ENCODE peak calls at places on chromosomes 2 and 18, in ten cellular contexts. F is transverse colon, W is spleen, A is HepG2, J is Panc1, B is stomach, X is HCT116, S is breast epithelium, Z is endothelial cell of umbilical vein, V is sigmoid colon. I is an unnamed sample.

GRCh38 chr2:97969466-97970067 is 26.2 kb downstream of the TMEM131 start:
- DNase-seq in J (no peak), F (no peak), B (no peak), W (no peak), V (no peak), S (no peak), X (no peak), Z (no peak), A (peak), I (no peak)

GRCh38 chr2:231926180-231926741 is at the start of gene NPPC:
- DNase-seq in S (no peak), F (no peak), W (peak), V (peak), Z (peak), B (peak), A (peak), J (no peak), X (no peak), I (peak)

GRCh38 chr2:25757906-25758305 is 84.5 kb upstream of the DTNB start:
- DNase-seq in W (no peak), B (no peak), V (no peak), X (no peak), J (no peak), F (no peak), A (no peak), S (no peak), Z (no peak), I (no peak)

GRCh38 chr2:72757177-72757775 is 68.6 kb downstream of the EXOC6B start:
- DNase-seq in X (no peak), V (no peak), A (peak), Z (peak), F (no peak), B (peak), S (no peak), J (no peak), W (no peak), I (no peak)

GRCh38 chr2:238569415-238570195 is 142.9 kb downstream of the ASB1 start:
- DNase-seq in X (no peak), S (peak), B (no peak), Z (no peak), F (no peak), A (no peak), W (peak), V (no peak), J (no peak), I (peak)

GRCh38 chr2:230847883-230848388 is 16.8 kb upstream of the ITM2C start:
- DNase-seq in V (peak), J (no peak), F (peak), Z (peak), B (peak), W (peak), X (peak), A (peak), S (no peak), I (peak)

GRCh38 chr2:26059542-26059941 is 25.7 kb downstream of the RAB10 start:
- DNase-seq in S (no peak), Z (no peak), A (no peak), F (no peak), V (no peak), B (no peak), W (no peak), J (no peak), X (no peak), I (no peak)

GRCh38 chr2:83081835-83082522 is 1377.1 kb downstream of the SUCLG1 start:
- DNase-seq in Z (peak), J (no peak), B (no peak), X (no peak), A (peak), V (no peak), W (no peak), F (no peak), S (no peak), I (no peak)

GRCh38 chr2:237876951-237877491 is 17.6 kb downstream of the RAMP1 start:
- DNase-seq in Z (no peak), W (no peak), V (peak), B (no peak), X (no peak), A (no peak), J (no peak), F (no peak), S (no peak), I (peak)

GRCh38 chr2:39128919-39129391 is 8.1 kb upstream of the SOS1 start:
- DNase-seq in S (no peak), Z (no peak), W (no peak), A (peak), B (no peak), F (peak), X (no peak), V (no peak), J (no peak), I (no peak)

GRCh38 chr2:102111823-102112222 is 30.7 kb upstream of the IL1R1 start:
- DNase-seq in Z (no peak), V (no peak), X (no peak), S (no peak), W (no peak), F (no peak), B (no peak), A (peak), J (no peak), I (no peak)

GRCh38 chr2:181305151-181306123 is 151.7 kb upstream of the ITGA4 start:
- DNase-seq in B (no peak), J (no peak), F (peak), S (no peak), W (peak), A (peak), V (no peak), Z (no peak), X (no peak), I (no peak)

GRCh38 chr18:6202861-6203260 is 211.8 kb downstream of the L3MBTL4 start:
- DNase-seq in S (no peak), V (no peak), F (no peak), J (no peak), W (no peak), Z (no peak), X (no peak), B (no peak), A (no peak), I (no peak)

GRCh38 chr18:45993441-45993840 is 26.3 kb upstream of the EPG5 start:
- DNase-seq in V (no peak), J (peak), F (no peak), Z (peak), S (no peak), W (no peak), X (no peak), B (no peak), A (no peak), I (no peak)

GRCh38 chr2:79855264-79856006 is 342.6 kb downstream of the CTNNA2 start:
- DNase-seq in J (no peak), S (no peak), Z (no peak), V (no peak), W (no peak), A (no peak), B (peak), X (no peak), F (peak), I (no peak)

GRCh38 chr2:168622559-168622958 is 166.5 kb downstream of the CERS6 start:
- DNase-seq in Z (no peak), S (no peak), J (no peak), F (no peak), B (no peak), V (no peak), W (no peak), A (peak), X (no peak), I (no peak)

GRCh38 chr18:61998957-61999356 is 106.2 kb upstream of the RNF152 start:
- DNase-seq in J (no peak), X (no peak), Z (peak), F (no peak), S (no peak), A (no peak), B (no peak), W (no peak), V (no peak), I (no peak)

GRCh38 chr2:15895615-15896500 is 44.5 kb upstream of the MYCN start:
- DNase-seq in S (no peak), X (no peak), B (no peak), A (no peak), Z (no peak), J (no peak), F (no peak), W (no peak), V (no peak), I (no peak)

GRCh38 chr2:12502759-12503158 is 214.0 kb upstream of the TRIB2 start:
- DNase-seq in X (no peak), B (no peak), W (no peak), J (no peak), A (no peak), F (no peak), S (no peak), Z (no peak), V (no peak), I (no peak)

GRCh38 chr2:240362826-240363717 is 72.4 kb upstream of the GPC1 start:
- DNase-seq in S (no peak), Z (no peak), A (no peak), J (no peak), B (no peak), X (no peak), F (no peak), W (peak), V (no peak), I (no peak)

GRCh38 chr2:39416172-39416571 is 20.9 kb downstream of the MAP4K3 start:
- DNase-seq in X (no peak), A (no peak), Z (no peak), W (no peak), J (no peak), F (no peak), S (no peak), V (no peak), B (no peak), I (no peak)

GRCh38 chr18:36451454-36452251 is 154.1 kb downstream of the FHOD3 start:
- DNase-seq in B (no peak), V (no peak), W (no peak), A (no peak), S (no peak), Z (no peak), X (no peak), J (no peak), F (no peak), I (no peak)

GRCh38 chr2:98027535-98027934 is 31.8 kb upstream of the TMEM131 start:
- DNase-seq in F (no peak), J (no peak), S (no peak), X (no peak), W (no peak), A (no peak), V (no peak), Z (no peak), B (no peak), I (no peak)

GRCh38 chr2:46308081-46308480 is 10.9 kb downstream of the EPAS1 start:
- DNase-seq in B (no peak), S (no peak), Z (peak), A (no peak), V (no peak), W (no peak), J (no peak), X (no peak), F (no peak), I (no peak)

GRCh38 chr2:212337036-212337435 is 201.6 kb downstream of the ERBB4 start:
- DNase-seq in A (no peak), V (no peak), Z (no peak), B (no peak), X (no peak), F (no peak), W (no peak), J (no peak), S (no peak), I (no peak)

GRCh38 chr2:31213883-31214637 is 3.3 kb downstream of the CAPN14 start:
- DNase-seq in W (no peak), B (no peak), V (no peak), X (no peak), S (no peak), A (no peak), J (no peak), F (no peak), Z (no peak), I (no peak)

GRCh38 chr2:118856978-118857676 is 9.7 kb upstream of the EN1 start:
- DNase-seq in J (no peak), F (no peak), X (no peak), W (peak), S (no peak), Z (no peak), V (no peak), B (no peak), A (no peak), I (no peak)
- TF ChIP-seq POLR2AphosphoS5 in J (no peak), F (no peak), X (no peak), W (peak), S (no peak), Z (no peak), V (no peak), B (no peak), A (no peak), I (no peak)

GRCh38 chr2:37782155-37782673 is 110.8 kb upstream of the CDC42EP3 start:
- DNase-seq in B (no peak), V (no peak), J (no peak), Z (no peak), X (no peak), A (no peak), S (no peak), W (no peak), F (no peak), I (no peak)
- H3K27ac ChIP-seq in B (peak), V (peak), J (no peak), Z (no peak), X (no peak), A (no peak), S (no peak), W (no peak), F (peak), I (no peak)

DNA sequence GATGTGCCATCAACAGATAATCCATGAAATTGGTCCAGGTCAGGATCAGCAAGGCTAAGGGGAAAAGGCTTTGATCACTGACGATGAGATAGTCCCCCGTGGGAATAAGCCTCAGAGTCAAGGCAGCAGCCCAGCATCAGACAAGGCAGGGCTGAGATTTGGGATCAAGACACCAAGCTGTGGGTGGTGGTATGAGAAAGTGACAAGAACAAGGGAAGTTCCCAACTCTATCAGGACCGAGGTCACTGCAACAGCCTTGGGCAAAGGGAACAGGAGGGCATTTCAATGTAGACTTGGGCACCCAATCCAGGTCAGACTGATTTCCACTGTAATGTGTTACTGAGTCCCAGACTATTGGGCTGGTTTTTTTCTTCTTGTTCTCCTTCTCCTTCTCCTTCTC is 18.7 kb downstream of the PLEK start:
- DNase-seq in Z (no peak), J (no peak), B (no peak), X (no peak), F (no peak), W (no peak), A (no peak), V (no peak), S (no peak), I (no peak)
- TF ChIP-seq POLR2AphosphoS5 in Z (no peak), J (no peak), B (no peak), X (no peak), F (no peak), W (no peak), A (no peak), V (no peak), S (no peak), I (no peak)

GRCh38 chr2:100054426-100054825 is 88.0 kb downstream of the AFF3 start:
- DNase-seq in V (no peak), W (no peak), S (no peak), J (no peak), Z (no peak), X (no peak), A (no peak), F (no peak), B (no peak), I (no peak)
- H3K27ac ChIP-seq in V (no peak), W (no peak), S (no peak), J (no peak), Z (no peak), X (no peak), A (no peak), F (no peak), B (no peak), I (no peak)

DNA sequence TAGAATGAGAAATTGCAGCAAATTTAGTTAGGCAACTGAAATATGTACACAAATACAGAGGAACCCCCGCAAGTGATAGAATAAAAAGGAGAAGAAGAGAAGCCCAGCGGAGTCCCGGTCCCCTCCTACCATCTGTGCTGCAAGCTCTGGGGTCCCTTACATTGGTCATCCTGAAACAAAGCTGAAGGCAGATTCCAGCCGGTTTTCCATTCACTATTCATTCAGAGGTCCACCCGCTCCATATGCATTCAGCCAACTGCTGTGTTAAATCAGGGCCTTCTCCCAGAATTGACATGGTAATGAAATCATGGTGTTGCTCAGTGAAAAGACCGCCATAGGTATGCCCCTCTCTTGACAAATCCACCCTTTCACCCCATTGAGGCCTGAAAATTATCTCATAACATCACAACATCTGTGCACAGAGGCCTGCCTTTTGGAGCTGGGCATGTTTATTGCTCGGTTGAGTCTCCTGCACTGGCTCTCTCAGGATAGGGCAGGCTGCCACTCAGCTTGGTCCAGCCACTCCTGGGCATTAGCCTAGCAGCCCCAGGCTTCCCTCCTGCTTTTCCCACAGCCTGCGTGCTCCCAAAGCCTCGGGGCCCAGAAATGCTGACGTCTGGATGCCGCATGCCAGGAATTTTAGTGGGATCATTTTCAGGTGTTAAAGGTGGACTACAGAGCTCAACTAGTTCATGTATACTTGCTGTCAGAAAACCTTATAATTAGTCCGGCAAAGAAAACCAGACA is 39.4 kb upstream of the ID2 start:
- DNase-seq in Z (no peak), W (peak), S (no peak), A (no peak), V (peak), F (no peak), J (no peak), X (no peak), B (no peak), I (no peak)
- TF ChIP-seq POLR2AphosphoS5 in Z (no peak), W (no peak), S (no peak), A (no peak), V (no peak), F (no peak), J (no peak), X (no peak), B (no peak), I (no peak)

GRCh38 chr2:67646714-67647333 is 249.7 kb downstream of the ETAA1 start:
- DNase-seq in W (peak), A (no peak), B (no peak), V (no peak), X (no peak), J (no peak), F (no peak), S (no peak), Z (no peak), I (no peak)

GRCh38 chr2:67645280-67646255 is 248.4 kb downstream of the ETAA1 start:
- DNase-seq in V (no peak), B (no peak), A (no peak), Z (no peak), S (no peak), W (no peak), J (no peak), X (no peak), F (no peak), I (no peak)

GRCh38 chr2:67652679-67653078 is 255.5 kb downstream of the ETAA1 start:
- DNase-seq in V (no peak), J (no peak), Z (no peak), B (no peak), S (no peak), F (no peak), A (no peak), X (no peak), W (no peak), I (no peak)

GRCh38 chr2:67649331-67650071 is 252.4 kb downstream of the ETAA1 start:
- DNase-seq in J (no peak), F (no peak), X (no peak), B (no peak), W (no peak), V (peak), A (no peak), S (no peak), Z (peak), I (peak)

GRCh38 chr2:67650292-67651133 is 253.4 kb downstream of the ETAA1 start:
- DNase-seq in X (peak), W (no peak), S (peak), V (peak), J (no peak), F (peak), Z (peak), B (peak), A (peak), I (peak)
- H3K27ac ChIP-seq in X (no peak), W (no peak), S (no peak), V (peak), J (no peak), F (peak), Z (no peak), B (peak), A (no peak), I (peak)

GRCh38 chr2:105142239-105142638 is 99.3 kb upstream of the GPR45 start:
- DNase-seq in J (no peak), X (no peak), F (no peak), V (no peak), S (no peak), B (no peak), W (no peak), A (no peak), Z (no peak), I (no peak)

GRCh38 chr2:105144941-105145300 is 96.6 kb upstream of the GPR45 start:
- DNase-seq in J (no peak), Z (no peak), S (no peak), B (no peak), X (no peak), V (no peak), W (no peak), A (no peak), F (no peak), I (no peak)

GRCh38 chr2:105143094-105143466 is 98.5 kb upstream of the GPR45 start:
- DNase-seq in F (no peak), S (no peak), X (no peak), B (no peak), W (no peak), Z (no peak), J (no peak), V (no peak), A (no peak), I (no peak)

GRCh38 chr2:105144128-105144940 is 97.2 kb upstream of the GPR45 start:
- DNase-seq in A (no peak), Z (no peak), S (no peak), X (no peak), W (no peak), F (no peak), V (no peak), J (no peak), B (no peak), I (no peak)

DNA sequence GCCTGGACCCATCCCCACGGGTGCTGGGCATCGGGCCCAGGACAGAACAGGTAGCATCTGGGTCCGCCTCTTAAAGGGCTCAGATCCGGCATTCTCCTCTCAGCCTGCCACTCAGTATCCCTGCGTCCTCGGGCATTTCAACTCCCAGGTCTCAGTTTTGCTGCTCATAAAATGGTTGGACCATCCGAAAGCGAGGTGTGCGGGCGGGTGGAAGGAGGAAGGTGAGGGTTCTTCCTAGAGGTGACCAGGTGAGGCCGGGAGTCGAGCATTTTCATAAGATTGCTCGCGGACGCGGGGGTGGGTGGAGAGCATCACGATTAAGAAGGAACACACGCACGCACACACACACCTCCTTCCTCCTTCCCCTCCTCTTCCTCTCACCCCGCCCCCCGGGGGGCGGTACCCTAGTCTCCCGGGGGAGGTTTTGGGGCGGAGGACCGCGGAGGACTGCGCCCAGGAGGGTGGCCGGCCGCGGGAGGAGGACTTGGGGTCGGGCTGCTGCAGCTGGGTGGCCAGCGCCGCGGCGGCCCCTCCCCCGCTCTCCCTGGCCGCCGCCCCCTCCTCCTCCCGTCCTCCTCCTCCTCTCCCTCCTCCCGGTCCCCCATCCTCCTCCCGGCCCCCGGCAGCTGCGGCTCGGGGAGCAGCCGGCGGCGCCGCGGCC is 97.9 kb upstream of the GPR45 start:
- DNase-seq in W (peak), B (no peak), J (no peak), Z (no peak), X (no peak), F (no peak), A (no peak), V (no peak), S (peak), I (no peak)
- TF ChIP-seq POLR2AphosphoS5 in W (peak), B (no peak), J (no peak), Z (no peak), X (peak), F (no peak), A (no peak), V (no peak), S (no peak), I (no peak)

I was measured in suprapubic skin.